ENCODE peak calls at places on chromosome 9, in seven cellular contexts. One of them, this sample, is unnamed.

GRCh38 chr9:133421615-133422542 is at the start of gene ADAMTS13:
- DNase-seq in dorsolateral prefrontal cortex: no peak
- DNase-seq in adrenal gland: no peak
- DNase-seq in OCI-LY7: peak
- DNase-seq in kidney: no peak
- DNase-seq in fibroblast of lung: no peak
- DNase-seq in neural progenitor cell: peak
- DNase-seq in this sample: no peak

GRCh38 chr9:68825755-68826500 is 120.9 kb downstream of the PIP5K1B start:
- DNase-seq in dorsolateral prefrontal cortex: no peak
- DNase-seq in adrenal gland: no peak
- DNase-seq in OCI-LY7: no peak
- DNase-seq in kidney: no peak
- DNase-seq in fibroblast of lung: no peak
- DNase-seq in neural progenitor cell: no peak
- DNase-seq in this sample: no peak

GRCh38 chr9:127676636-127677035 is 30.2 kb upstream of the CFAP157 start:
- DNase-seq in dorsolateral prefrontal cortex: no peak
- DNase-seq in adrenal gland: no peak
- DNase-seq in OCI-LY7: no peak
- DNase-seq in kidney: no peak
- DNase-seq in fibroblast of lung: peak
- DNase-seq in neural progenitor cell: no peak
- DNase-seq in this sample: peak

GRCh38 chr9:3444016-3444415 is 81.8 kb downstream of the RFX3 start:
- DNase-seq in dorsolateral prefrontal cortex: no peak
- DNase-seq in adrenal gland: no peak
- DNase-seq in OCI-LY7: no peak
- DNase-seq in kidney: no peak
- DNase-seq in fibroblast of lung: no peak
- DNase-seq in neural progenitor cell: no peak
- DNase-seq in this sample: no peak

GRCh38 chr9:125444956-125445506 is 183.4 kb downstream of the GAPVD1 start:
- DNase-seq in dorsolateral prefrontal cortex: no peak
- DNase-seq in adrenal gland: no peak
- DNase-seq in OCI-LY7: no peak
- DNase-seq in kidney: no peak
- DNase-seq in fibroblast of lung: no peak
- DNase-seq in neural progenitor cell: no peak
- DNase-seq in this sample: no peak

GRCh38 chr9:76403352-76403751 is 9.1 kb upstream of the RFK start:
- DNase-seq in dorsolateral prefrontal cortex: no peak
- DNase-seq in adrenal gland: peak
- DNase-seq in OCI-LY7: peak
- DNase-seq in kidney: no peak
- DNase-seq in fibroblast of lung: peak
- DNase-seq in neural progenitor cell: no peak
- DNase-seq in this sample: peak

GRCh38 chr9:89640391-89640790 is 35.6 kb downstream of the GADD45G start:
- DNase-seq in dorsolateral prefrontal cortex: no peak
- DNase-seq in adrenal gland: peak
- DNase-seq in OCI-LY7: no peak
- DNase-seq in kidney: peak
- DNase-seq in fibroblast of lung: no peak
- DNase-seq in neural progenitor cell: no peak
- DNase-seq in this sample: no peak

GRCh38 chr9:116232425-116233159 is 79.0 kb downstream of the PAPPA start:
- DNase-seq in dorsolateral prefrontal cortex: no peak
- DNase-seq in adrenal gland: no peak
- DNase-seq in OCI-LY7: no peak
- DNase-seq in kidney: no peak
- DNase-seq in fibroblast of lung: peak
- DNase-seq in neural progenitor cell: no peak
- DNase-seq in this sample: peak

GRCh38 chr9:133711428-133712220 is 26.5 kb downstream of the SARDH start:
- DNase-seq in dorsolateral prefrontal cortex: no peak
- DNase-seq in adrenal gland: peak
- DNase-seq in OCI-LY7: no peak
- DNase-seq in kidney: peak
- DNase-seq in fibroblast of lung: peak
- DNase-seq in neural progenitor cell: no peak
- DNase-seq in this sample: no peak

GRCh38 chr9:98488578-98489312 is 220.0 kb downstream of the GABBR2 start:
- DNase-seq in dorsolateral prefrontal cortex: no peak
- DNase-seq in adrenal gland: no peak
- DNase-seq in OCI-LY7: no peak
- DNase-seq in kidney: no peak
- DNase-seq in fibroblast of lung: peak
- DNase-seq in neural progenitor cell: no peak
- DNase-seq in this sample: peak

GRCh38 chr9:137318976-137319375 is 16.9 kb upstream of the NRARP start:
- DNase-seq in dorsolateral prefrontal cortex: no peak
- DNase-seq in adrenal gland: no peak
- DNase-seq in OCI-LY7: no peak
- DNase-seq in kidney: peak
- DNase-seq in fibroblast of lung: peak
- DNase-seq in neural progenitor cell: peak
- DNase-seq in this sample: no peak

DNA sequence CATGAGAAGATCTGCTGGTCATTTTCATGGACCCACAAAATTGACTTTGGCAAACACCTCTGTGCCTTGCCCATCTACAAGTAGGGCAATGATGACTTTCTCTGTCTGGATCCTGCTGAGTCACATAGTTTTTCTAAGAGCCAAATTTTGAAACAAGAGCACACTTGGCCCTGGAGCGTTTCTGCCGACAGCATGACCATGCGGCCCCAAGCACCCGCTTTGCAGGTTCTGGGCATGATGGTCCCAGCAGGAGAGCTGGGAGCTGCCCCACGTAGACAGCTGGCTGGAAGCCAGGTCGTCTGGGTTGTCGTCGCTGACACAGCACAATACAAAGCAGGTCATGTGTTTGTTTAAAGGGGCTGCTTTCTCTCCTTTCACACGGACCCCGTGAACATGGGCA is 159.8 kb downstream of the SYK start:
- DNase-seq in dorsolateral prefrontal cortex: no peak
- DNase-seq in adrenal gland: no peak
- DNase-seq in OCI-LY7: no peak
- DNase-seq in kidney: no peak
- DNase-seq in fibroblast of lung: peak
- DNase-seq in neural progenitor cell: no peak
- DNase-seq in this sample: no peak
- TF ChIP-seq CTCF in dorsolateral prefrontal cortex: no peak
- TF ChIP-seq CTCF in adrenal gland: no peak
- TF ChIP-seq CTCF in OCI-LY7: no peak
- TF ChIP-seq CTCF in kidney: no peak
- TF ChIP-seq CTCF in fibroblast of lung: no peak
- TF ChIP-seq CTCF in neural progenitor cell: no peak
- TF ChIP-seq CTCF in this sample: no peak

DNA sequence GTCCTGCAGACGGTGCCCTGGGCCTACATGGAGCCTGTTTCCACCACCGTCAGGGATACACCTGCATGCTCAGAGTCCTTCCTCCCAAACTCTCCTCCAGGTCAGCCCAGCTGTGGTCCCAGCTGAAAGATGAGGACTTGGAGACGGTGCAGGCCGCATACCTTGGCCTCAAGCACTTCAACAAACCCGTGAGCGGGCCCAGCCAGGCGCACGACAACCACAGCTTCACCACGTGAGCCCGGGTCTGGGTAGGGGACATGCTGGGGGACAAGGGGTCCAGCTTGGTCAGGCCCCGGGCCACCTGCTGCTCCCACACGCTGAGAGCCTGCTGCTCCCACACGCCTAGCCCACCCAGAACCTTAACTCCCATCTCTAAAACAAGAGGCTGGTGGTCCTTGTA is 16.6 kb upstream of the CARD19 start:
- DNase-seq in dorsolateral prefrontal cortex: no peak
- DNase-seq in adrenal gland: no peak
- DNase-seq in OCI-LY7: no peak
- DNase-seq in kidney: peak
- DNase-seq in fibroblast of lung: no peak
- DNase-seq in neural progenitor cell: no peak
- DNase-seq in this sample: no peak
- H3K27ac ChIP-seq in dorsolateral prefrontal cortex: no peak
- H3K27ac ChIP-seq in adrenal gland: no peak
- H3K27ac ChIP-seq in OCI-LY7: no peak
- H3K27ac ChIP-seq in kidney: no peak
- H3K27ac ChIP-seq in fibroblast of lung: no peak
- H3K27ac ChIP-seq in neural progenitor cell: no peak
- H3K27ac ChIP-seq in this sample: no peak

GRCh38 chr9:91190062-91190461 is 171.7 kb downstream of the AUH start:
- DNase-seq in dorsolateral prefrontal cortex: no peak
- DNase-seq in adrenal gland: no peak
- DNase-seq in OCI-LY7: no peak
- DNase-seq in kidney: no peak
- DNase-seq in fibroblast of lung: no peak
- DNase-seq in neural progenitor cell: no peak
- DNase-seq in this sample: no peak
- TF ChIP-seq CTCF in dorsolateral prefrontal cortex: no peak
- TF ChIP-seq CTCF in adrenal gland: no peak
- TF ChIP-seq CTCF in OCI-LY7: no peak
- TF ChIP-seq CTCF in kidney: no peak
- TF ChIP-seq CTCF in fibroblast of lung: no peak
- TF ChIP-seq CTCF in neural progenitor cell: no peak
- TF ChIP-seq CTCF in this sample: no peak

DNA sequence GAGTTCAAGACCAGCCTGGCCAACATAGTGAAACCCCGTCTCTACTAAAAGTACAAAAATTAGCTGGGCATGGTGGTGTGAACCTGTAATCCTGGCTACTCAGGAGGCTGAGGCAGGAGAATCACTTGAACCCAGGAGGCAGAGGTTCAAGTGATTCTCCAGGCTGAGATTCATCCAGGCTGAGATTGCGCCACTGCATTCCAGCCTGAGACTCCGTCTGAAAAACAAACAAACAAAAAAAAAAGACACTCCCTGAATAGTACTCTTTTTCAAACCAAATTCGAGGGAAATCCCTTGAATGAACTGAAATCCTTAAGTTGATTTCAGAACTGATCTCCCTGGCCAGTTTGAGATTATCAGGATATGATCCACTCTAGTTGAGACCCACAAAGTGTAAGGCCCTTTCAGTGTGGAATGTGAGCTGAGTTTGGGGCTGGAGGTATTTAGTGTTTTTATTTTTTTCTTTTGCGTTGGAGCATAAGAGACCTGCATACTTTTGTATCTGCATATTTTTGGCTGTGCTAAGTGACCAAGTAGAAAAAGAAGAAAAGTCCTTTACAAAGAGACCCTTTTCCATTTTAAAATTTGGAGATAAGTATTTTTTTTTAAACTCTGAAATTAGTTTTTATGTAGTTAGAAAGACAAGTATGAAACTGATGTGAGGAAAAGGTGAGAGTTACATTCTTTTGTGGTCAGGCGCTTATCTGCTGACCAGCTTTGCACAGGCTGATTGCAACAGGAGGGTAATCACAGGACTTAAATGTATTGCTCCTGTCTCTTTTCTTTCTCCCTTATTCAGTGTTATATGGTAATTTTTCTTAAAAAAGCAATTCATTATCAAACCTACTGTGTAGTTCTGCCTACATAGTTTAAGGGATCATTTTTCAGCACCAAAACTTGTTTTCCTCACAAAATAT is 42.9 kb downstream of the TMEFF1 start:
- DNase-seq in dorsolateral prefrontal cortex: no peak
- DNase-seq in adrenal gland: no peak
- DNase-seq in OCI-LY7: no peak
- DNase-seq in kidney: no peak
- DNase-seq in fibroblast of lung: peak
- DNase-seq in neural progenitor cell: peak
- DNase-seq in this sample: no peak
- H3K27ac ChIP-seq in dorsolateral prefrontal cortex: peak
- H3K27ac ChIP-seq in adrenal gland: no peak
- H3K27ac ChIP-seq in OCI-LY7: no peak
- H3K27ac ChIP-seq in kidney: no peak
- H3K27ac ChIP-seq in fibroblast of lung: no peak
- H3K27ac ChIP-seq in neural progenitor cell: peak
- H3K27ac ChIP-seq in this sample: no peak

GRCh38 chr9:95088421-95089161 is 228.9 kb downstream of the FANCC start:
- DNase-seq in dorsolateral prefrontal cortex: no peak
- DNase-seq in adrenal gland: no peak
- DNase-seq in OCI-LY7: no peak
- DNase-seq in kidney: no peak
- DNase-seq in fibroblast of lung: peak
- DNase-seq in neural progenitor cell: peak
- DNase-seq in this sample: no peak
- TF ChIP-seq CTCF in dorsolateral prefrontal cortex: no peak
- TF ChIP-seq CTCF in adrenal gland: no peak
- TF ChIP-seq CTCF in OCI-LY7: no peak
- TF ChIP-seq CTCF in kidney: no peak
- TF ChIP-seq CTCF in fibroblast of lung: no peak
- TF ChIP-seq CTCF in neural progenitor cell: no peak
- TF ChIP-seq CTCF in this sample: no peak

GRCh38 chr9:755454-756381 is 85.8 kb upstream of the DMRT1 start:
- DNase-seq in dorsolateral prefrontal cortex: no peak
- DNase-seq in adrenal gland: peak
- DNase-seq in OCI-LY7: no peak
- DNase-seq in kidney: no peak
- DNase-seq in fibroblast of lung: peak
- DNase-seq in neural progenitor cell: no peak
- DNase-seq in this sample: peak
- H3K27ac ChIP-seq in dorsolateral prefrontal cortex: no peak
- H3K27ac ChIP-seq in adrenal gland: peak
- H3K27ac ChIP-seq in OCI-LY7: no peak
- H3K27ac ChIP-seq in kidney: no peak
- H3K27ac ChIP-seq in fibroblast of lung: peak
- H3K27ac ChIP-seq in neural progenitor cell: no peak
- H3K27ac ChIP-seq in this sample: no peak

This sample was measured in foreskin keratinocyte.